ENCODE peak calls at places on chromosomes 13 and 19, in five cellular contexts. C is stimulated activated CD4-positive, alpha-beta T cell treated with anti-CD3 and anti-CD28 coated beads, Interleukin-12 subunit alpha, Interleukin-12 subunit beta, amount 100 ng/mL, for 4 hours; O is NCI-H345; A is hepatocyte; Z is left colon. F is an unnamed sample.

GRCh38 chr13:39419866-39420265 is 183.1 kb downstream of the LHFPL6 start:
- DNase-seq in C (no peak), O (peak), A (no peak), Z (no peak), F (no peak)

GRCh38 chr13:46401432-46401831 is 14.4 kb upstream of the RUBCNL start:
- DNase-seq in C (no peak), O (no peak), A (no peak), Z (no peak), F (no peak)

GRCh38 chr13:94858856-94859811 is 146.8 kb upstream of the SOX21 start:
- DNase-seq in C (no peak), O (no peak), A (peak), Z (peak), F (no peak)

GRCh38 chr13:54174001-54174400 is 1145.4 kb downstream of the OLFM4 start:
- DNase-seq in C (no peak), O (no peak), A (no peak), Z (no peak), F (no peak)

GRCh38 chr19:35231956-35232746 is 3.6 kb upstream of the FAM187B start:
- DNase-seq in C (no peak), O (no peak), A (no peak), Z (no peak), F (no peak)

GRCh38 chr19:4851551-4852290 is 15.7 kb downstream of the PLIN3 start:
- DNase-seq in C (peak), O (peak), A (peak), Z (no peak), F (peak)

GRCh38 chr13:100818706-100819105 is 144.1 kb upstream of the TMTC4 start:
- DNase-seq in C (no peak), O (no peak), A (no peak), Z (peak), F (no peak)

GRCh38 chr19:2164020-2164988 is 571 bp downstream of the DOT1L start:
- DNase-seq in C (peak), O (no peak), A (peak), Z (peak), F (peak)

GRCh38 chr19:18501832-18502231 is 20.0 kb downstream of the ELL start:
- DNase-seq in C (no peak), O (no peak), A (no peak), Z (peak), F (no peak)

GRCh38 chr13:94784066-94784465 is 71.7 kb upstream of the SOX21 start:
- DNase-seq in C (no peak), O (no peak), A (no peak), Z (no peak), F (no peak)